ENCODE peak calls at places on chromosomes 1 and 21, in seven cellular contexts. I is adrenal gland, D is psoas muscle, A is sigmoid colon, G is WERI-Rb-1, S is transverse colon, M is mesenchymal stem cell. J is an unnamed sample.

GRCh38 chr1:197027359-197027758 is 39.7 kb downstream of the F13B start:
- DNase-seq in D (no peak), S (no peak), I (no peak), M (peak; percentile 5), G (no peak), A (no peak), J (no peak)

GRCh38 chr1:68328485-68328884 is 96.2 kb upstream of the WLS start:
- DNase-seq in A (no peak), M (no peak), D (no peak), S (no peak), I (no peak), G (no peak), J (no peak)

GRCh38 chr1:93581917-93582850 is 99.5 kb downstream of the BCAR3 start:
- DNase-seq in G (no peak), M (no peak), S (peak; percentile 68), D (no peak), A (no peak), I (no peak), J (no peak)

GRCh38 chr1:235017719-235018118 is 110.9 kb downstream of the TOMM20 start:
- DNase-seq in I (no peak), M (peak; percentile 62), G (no peak), S (no peak), D (no peak), A (peak; percentile 27), J (no peak)

GRCh38 chr21:40696246-40696645 is 150.7 kb downstream of the DSCAM start:
- DNase-seq in S (no peak), G (no peak), A (no peak), D (no peak), M (no peak), I (no peak), J (no peak)

GRCh38 chr1:245855846-245856730 is 651.0 kb downstream of the SMYD3 start:
- DNase-seq in D (no peak), G (no peak), S (no peak), M (peak; percentile 10), I (no peak), A (no peak), J (no peak)

GRCh38 chr21:45154511-45155508 is 80.4 kb downstream of the ADARB1 start:
- DNase-seq in A (peak; percentile 81), M (peak; percentile 82), G (no peak), D (no peak), S (no peak), I (no peak), J (no peak)

GRCh38 chr1:169550294-169550693 is 36.0 kb downstream of the F5 start:
- DNase-seq in M (peak; percentile 53), A (no peak), D (no peak), I (no peak), S (no peak), G (no peak), J (no peak)

GRCh38 chr1:28917757-28918118 is 3.4 kb downstream of the EPB41 start:
- DNase-seq in D (no peak), I (no peak), M (no peak), G (no peak), A (no peak), S (no peak), J (no peak)

GRCh38 chr1:226223157-226223785 is at the start of gene MIXL1:
- DNase-seq in I (no peak), D (no peak), S (peak; percentile 11), M (peak; percentile 23), A (no peak), G (peak; percentile 24), J (no peak)

GRCh38 chr1:92274939-92275338 is 23.8 kb downstream of the GLMN start:
- DNase-seq in A (no peak), I (no peak), G (no peak), D (no peak), S (no peak), M (peak; percentile 25), J (no peak)

GRCh38 chr1:117237701-117238413 is 27.1 kb upstream of the VTCN1 start:
- DNase-seq in G (no peak), I (peak; percentile 33), M (peak; percentile 3), S (no peak), A (no peak), D (no peak), J (no peak)

GRCh38 chr1:212967767-212968166 is 17.4 kb downstream of the VASH2 start:
- DNase-seq in A (peak; percentile 14), G (peak; percentile 69), I (no peak), D (no peak), S (no peak), M (peak; percentile 51), J (no peak)

GRCh38 chr1:101996830-101997485 is at the start of gene OLFM3:
- DNase-seq in I (no peak), D (no peak), M (peak; percentile 48), S (no peak), A (no peak), G (peak; percentile 14), J (no peak)

GRCh38 chr1:179779645-179780272 is 36.7 kb downstream of the FAM163A start:
- DNase-seq in G (no peak), S (no peak), I (peak; percentile 67), A (no peak), D (no peak), M (no peak), J (no peak)

GRCh38 chr1:47568763-47569162 is 130.9 kb downstream of the FOXD2 start:
- DNase-seq in A (no peak), M (no peak), D (no peak), I (no peak), G (no peak), S (no peak), J (no peak)

GRCh38 chr1:111976842-111977241 is 12.6 kb downstream of the KCND3 start:
- DNase-seq in A (no peak), I (no peak), S (no peak), G (no peak), M (no peak), D (no peak), J (no peak)

GRCh38 chr1:15696956-15697521 is 12.9 kb downstream of the PLEKHM2 start:
- DNase-seq in I (peak; percentile 51), M (no peak), A (no peak), S (peak; percentile 44), D (no peak), G (no peak), J (no peak)

GRCh38 chr1:176976236-176976635 is 188.3 kb downstream of the ASTN1 start:
- DNase-seq in G (no peak), D (no peak), I (no peak), A (no peak), M (no peak), S (no peak), J (no peak)

GRCh38 chr1:225915538-225915991 is 8.5 kb downstream of the PYCR2 start:
- DNase-seq in D (no peak), M (no peak), G (peak; percentile 15), I (no peak), A (no peak), S (no peak), J (no peak)

GRCh38 chr1:66374561-66375111 is 159.3 kb upstream of the SGIP1 start:
- DNase-seq in S (no peak), G (no peak), M (peak; percentile 75), I (no peak), A (no peak), D (no peak), J (no peak)

GRCh38 chr1:179775009-179775408 is 31.9 kb downstream of the FAM163A start:
- DNase-seq in I (no peak), G (no peak), D (no peak), M (no peak), S (no peak), A (no peak), J (no peak)

GRCh38 chr1:48552420-48552819 is 80.4 kb upstream of the SPATA6 start:
- DNase-seq in S (no peak), I (no peak), G (peak; percentile 59), A (no peak), M (no peak), D (no peak), J (no peak)

GRCh38 chr1:16189003-16189402 is 23.4 kb downstream of the ARHGEF19 start:
- DNase-seq in D (no peak), G (no peak), A (no peak), M (no peak), I (no peak), S (peak; percentile 83), J (peak; percentile 5)

GRCh38 chr1:52356818-52357355 is 9.1 kb downstream of the CC2D1B start:
- DNase-seq in S (no peak), G (no peak), D (no peak), A (no peak), I (no peak), M (no peak), J (no peak)

GRCh38 chr1:23577056-23577985 is 18.0 kb upstream of the ID3 start:
- DNase-seq in M (peak; percentile 97), G (no peak), A (peak; percentile 76), S (no peak), D (no peak), I (peak; percentile 58), J (no peak)

GRCh38 chr1:22745675-22746585 is 35.3 kb downstream of the EPHB2 start:
- DNase-seq in I (no peak), G (no peak), A (no peak), M (peak; percentile 84), S (peak; percentile 76), D (no peak), J (no peak)

DNA sequence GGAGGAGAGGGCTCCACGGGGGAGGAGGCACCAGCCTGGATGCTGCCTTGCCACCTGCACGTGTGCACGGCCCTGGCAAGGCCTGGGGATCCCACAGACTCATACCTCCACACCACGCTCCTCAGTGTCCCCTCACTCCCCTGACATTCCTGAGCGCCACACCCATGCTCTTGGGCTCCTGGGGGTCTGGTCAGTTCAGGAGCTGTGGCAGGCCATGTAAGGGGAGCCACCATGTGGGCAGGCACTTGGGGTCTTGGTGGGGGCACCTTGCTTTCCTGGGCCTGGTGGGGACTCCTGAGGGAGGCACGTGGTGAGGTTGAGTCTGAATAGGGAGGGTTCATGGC is 1.4 kb downstream of the GJC2 start:
- DNase-seq in S (peak; percentile 7), G (no peak), A (no peak), I (peak; percentile 13), M (no peak), D (no peak), J (no peak)
- H3K4me3 ChIP-seq in S (no peak overlapping the region), G (no peak overlapping the region), A (peak overlapping the region; percentile 28), I (no peak overlapping the region), M (peak overlapping the region; percentile 67), D (no peak overlapping the region), J (no peak overlapping the region)

GRCh38 chr21:22597660-22598255 is 1599.5 kb downstream of the NCAM2 start:
- DNase-seq in A (no peak), S (no peak), M (no peak), I (no peak), D (no peak), G (no peak), J (peak; percentile 41)
- H3K9me3 ChIP-seq in A (no peaks in the 10 kb centered on the region), S (no peaks in the 10 kb centered on the region), M (peaks cover 8% of the 10 kb centered on the region), I (no peaks in the 10 kb centered on the region), D (no peaks in the 10 kb centered on the region), G (peaks cover 7% of the 10 kb centered on the region), J (peaks cover 20% of the 10 kb centered on the region)

GRCh38 chr1:178341218-178341956 is 155.4 kb downstream of the CLEC20A start:
- DNase-seq in S (peak; percentile 82), I (peak; percentile 30), A (no peak), M (peak; percentile 73), D (peak; percentile 21), G (no peak), J (peak; percentile 69)
- H3K4me3 ChIP-seq in S (peak overlapping the region; percentile 15), I (no peak overlapping the region), A (peak overlapping the region; percentile 13), M (peak overlapping the region; percentile 63), D (peak overlapping the region; percentile 57), G (no peak overlapping the region), J (no peak overlapping the region)

DNA sequence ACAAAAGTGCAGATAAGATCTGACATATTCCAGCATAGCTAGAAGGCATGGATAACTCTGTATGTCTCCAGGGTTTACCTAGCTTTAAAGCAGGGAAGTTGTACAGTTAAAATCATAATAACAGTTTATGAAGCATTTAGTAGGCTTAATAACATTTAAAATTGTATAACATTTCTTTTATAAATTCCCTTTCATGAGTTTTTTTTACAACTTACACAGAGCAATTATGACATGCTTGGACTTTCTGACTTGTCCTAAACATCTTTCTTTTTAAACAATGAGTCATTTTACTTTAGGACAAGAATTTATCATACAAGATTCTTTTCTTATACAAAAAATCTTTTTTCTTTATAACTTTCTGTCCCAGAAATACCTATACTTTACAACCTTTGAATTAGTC is 408.5 kb upstream of the NEGR1 start:
- DNase-seq in S (no peak), I (no peak), A (no peak), D (no peak), M (no peak), G (no peak), J (no peak)
- H3K9me3 ChIP-seq in S (no peaks in the 10 kb centered on the region), I (no peaks in the 10 kb centered on the region), A (no peaks in the 10 kb centered on the region), D (peaks cover 2% of the 10 kb centered on the region), M (peaks cover 56% of the 10 kb centered on the region), G (no peaks in the 10 kb centered on the region), J (peaks cover 26% of the 10 kb centered on the region)